ENCODE peak calls at places on chromosome 22, in seven cellular contexts. G, M, X, W, K, D and L are unnamed samples.

GRCh38 chr22:40534379-40535188 is 101.9 kb downstream of the MRTFA start:
- DNase-seq in D (peak; percentile 82), W (no peak), X (no peak), K (no peak), M (no peak), G (peak; percentile 76), L (peak; percentile 71)

GRCh38 chr22:37636186-37636948 is 3.1 kb upstream of the SH3BP1 start:
- DNase-seq in X (no peak), K (no peak), D (peak; percentile 82), G (peak; percentile 87), M (no peak), W (no peak), L (peak; percentile 25)

GRCh38 chr22:19123936-19124335 is 1.7 kb upstream of the DGCR2 start:
- DNase-seq in M (no peak), G (no peak), X (no peak), D (no peak), W (no peak), K (no peak), L (no peak)

GRCh38 chr22:21946262-21946925 is 6.3 kb downstream of the PPM1F start:
- DNase-seq in M (no peak), X (no peak), K (no peak), W (no peak), G (no peak), D (no peak), L (no peak)

GRCh38 chr22:39662677-39663034 is 92.1 kb downstream of the CACNA1I start:
- DNase-seq in X (no peak), G (no peak), W (no peak), M (peak; percentile 48), K (no peak), D (no peak), L (no peak)

GRCh38 chr22:33867118-33867863 is 53.0 kb downstream of the LARGE1 start:
- DNase-seq in G (peak; percentile 4), M (no peak), W (no peak), X (no peak), K (no peak), D (peak; percentile 57), L (no peak)

GRCh38 chr22:43004362-43005035 is 10.4 kb downstream of the PACSIN2 start:
- DNase-seq in K (no peak), D (peak; percentile 77), X (no peak), M (no peak), G (peak; percentile 81), W (no peak), L (no peak)

GRCh38 chr22:24601217-24602104 is 1.5 kb upstream of the GGT1 start:
- DNase-seq in W (no peak), M (no peak), K (no peak), G (no peak), X (no peak), D (peak; percentile 16), L (no peak)

GRCh38 chr22:48595511-48595905 is 1232.2 kb downstream of the BRD1 start:
- DNase-seq in M (no peak), K (no peak), D (no peak), W (no peak), G (no peak), X (no peak), L (no peak)

GRCh38 chr22:36383110-36383581 is 4.6 kb downstream of the MYH9 start:
- DNase-seq in W (no peak), M (no peak), D (peak; percentile 82), X (no peak), G (peak; percentile 87), K (no peak), L (peak; percentile 87)

GRCh38 chr22:22867996-22868715 is 19.5 kb upstream of the IGLL5 start:
- DNase-seq in W (no peak), D (no peak), X (no peak), K (no peak), G (no peak), M (no peak), L (no peak)

GRCh38 chr22:29748248-29748893 is 18.4 kb downstream of the ZMAT5 start:
- DNase-seq in K (no peak), W (no peak), X (no peak), G (peak; percentile 53), D (peak; percentile 9), M (no peak), L (peak; percentile 14)

GRCh38 chr22:49621601-49622210 is 206.0 kb downstream of the BRD1 start:
- DNase-seq in D (no peak), M (no peak), W (no peak), X (no peak), G (no peak), K (no peak), L (no peak)

GRCh38 chr22:42651134-42651533 is 1.9 kb upstream of the CYB5R3 start:
- DNase-seq in M (no peak), G (peak; percentile 51), D (peak; percentile 59), X (no peak), K (no peak), W (no peak), L (peak; percentile 63)

GRCh38 chr22:28817919-28818859 is 17.8 kb upstream of the XBP1 start:
- DNase-seq in K (no peak), D (no peak), M (peak; percentile 43), G (no peak), X (no peak), W (no peak), L (no peak)